ENCODE peak calls at places on chromosome 22, in four cellular contexts. P, A, U and J are unnamed samples.

GRCh38 chr22:37742374-37743092 is 45.7 kb downstream of the TRIOBP start:
- DNase-seq in P (no peak), A (no peak), U (peak), J (peak)

GRCh38 chr22:22507743-22508273 is 734 bp downstream of the ZNF280B start:
- DNase-seq in P (peak), A (no peak), U (no peak), J (peak)

GRCh38 chr22:43287441-43287840 is 55.7 kb downstream of the SCUBE1 start:
- DNase-seq in P (no peak), A (no peak), U (no peak), J (no peak)

GRCh38 chr22:31347251-31348008 is 1.3 kb upstream of the PATZ1 start:
- DNase-seq in P (peak), A (peak), U (peak), J (peak)

GRCh38 chr22:49209452-49210195 is 618.0 kb downstream of the BRD1 start:
- DNase-seq in P (no peak), A (peak), U (no peak), J (no peak)

GRCh38 chr22:41768420-41768819 is 32.1 kb upstream of the CCDC134 start:
- DNase-seq in P (no peak), A (no peak), U (peak), J (peak)

GRCh38 chr22:49502126-49502826 is 325.4 kb downstream of the BRD1 start:
- DNase-seq in P (no peak), A (peak), U (no peak), J (no peak)

GRCh38 chr22:23182289-23183106 is 2.2 kb downstream of the BCR start:
- DNase-seq in P (peak), A (peak), U (peak), J (peak)

GRCh38 chr22:49764151-49764581 is 63.5 kb downstream of the BRD1 start:
- DNase-seq in P (no peak), A (peak), U (no peak), J (no peak)

GRCh38 chr22:28132466-28132865 is 213.4 kb upstream of the PITPNB start:
- DNase-seq in P (no peak), A (no peak), U (no peak), J (no peak)

GRCh38 chr22:49942565-49943404 is 17.8 kb upstream of the PIM3 start:
- DNase-seq in P (no peak), A (no peak), U (no peak), J (no peak)

GRCh38 chr22:30025187-30025586 is 55.1 kb upstream of the HORMAD2 start:
- DNase-seq in P (no peak), A (no peak), U (no peak), J (no peak)

GRCh38 chr22:30314918-30315317 is 11.8 kb downstream of the TBC1D10A start:
- DNase-seq in P (no peak), A (no peak), U (peak), J (no peak)

GRCh38 chr22:24133187-24133965 is 47.9 kb upstream of the SUSD2 start:
- DNase-seq in P (no peak), A (peak), U (peak), J (no peak)

GRCh38 chr22:19723990-19724827 is 870 bp downstream of the GP1BB start:
- DNase-seq in P (no peak), A (peak), U (peak), J (no peak)

GRCh38 chr22:44578115-44578457 is 80.1 kb upstream of the RTL6 start:
- DNase-seq in P (no peak), A (no peak), U (no peak), J (no peak)

GRCh38 chr22:38097557-38098409 is 12.7 kb downstream of the BAIAP2L2 start:
- DNase-seq in P (no peak), A (peak), U (peak), J (no peak)

GRCh38 chr22:30217698-30218565 is 28.6 kb downstream of the LIF start:
- DNase-seq in P (no peak), A (no peak), U (no peak), J (peak)

GRCh38 chr22:49202226-49202625 is 625.4 kb downstream of the BRD1 start:
- DNase-seq in P (no peak), A (peak), U (no peak), J (no peak)

GRCh38 chr22:21014202-21015050 is 539 bp upstream of the P2RX6 start:
- DNase-seq in P (peak), A (peak), U (peak), J (peak)

GRCh38 chr22:21016644-21017420 is 1.9 kb downstream of the P2RX6 start:
- DNase-seq in P (no peak), A (no peak), U (no peak), J (no peak)

GRCh38 chr22:21012446-21013407 is 2.2 kb upstream of the P2RX6 start:
- DNase-seq in P (no peak), A (peak), U (no peak), J (no peak)

GRCh38 chr22:21015051-21016006 is at the start of gene P2RX6:
- DNase-seq in P (peak), A (peak), U (peak), J (peak)

DNA sequence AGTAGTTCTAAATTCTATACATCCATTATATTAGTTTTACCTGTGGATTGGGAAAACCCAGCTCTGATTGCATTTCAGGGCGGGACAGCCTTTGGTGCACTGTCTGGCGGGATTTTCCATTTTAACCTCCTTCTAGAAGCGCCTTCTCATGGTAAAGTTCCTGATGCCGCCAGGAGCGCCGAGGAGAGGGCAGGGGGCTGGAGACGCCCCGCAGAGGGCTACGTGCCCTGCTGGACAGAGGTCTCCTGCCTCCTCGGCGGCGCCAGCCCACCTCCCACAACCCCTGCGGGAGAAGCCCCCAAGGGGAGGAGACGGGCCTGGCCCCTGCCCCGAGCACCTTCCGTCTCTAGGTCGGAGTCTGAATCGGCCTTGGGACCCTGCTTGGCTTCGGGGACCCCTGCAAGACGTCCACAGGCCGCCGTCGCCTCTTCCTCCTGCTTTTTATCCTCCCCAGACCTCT is 1.2 kb upstream of the P2RX6 start:
- DNase-seq in P (no peak), A (no peak), U (no peak), J (peak)
- H3K9ac ChIP-seq in P (peak), A (peak), U (peak), J (peak)

GRCh38 chr22:26291940-26292666 is 122.8 kb downstream of the SEZ6L start:
- DNase-seq in P (no peak), A (no peak), U (no peak), J (no peak)

GRCh38 chr22:26287382-26288228 is 118.3 kb downstream of the SEZ6L start:
- DNase-seq in P (peak), A (no peak), U (no peak), J (no peak)

GRCh38 chr22:26289486-26290250 is 120.4 kb downstream of the SEZ6L start:
- DNase-seq in P (peak), A (no peak), U (no peak), J (no peak)

GRCh38 chr22:26295583-26296126 is 126.4 kb downstream of the SEZ6L start:
- DNase-seq in P (no peak), A (no peak), U (no peak), J (peak)

GRCh38 chr22:26292667-26292995 is 123.4 kb downstream of the SEZ6L start:
- DNase-seq in P (no peak), A (no peak), U (no peak), J (no peak)
- H3K9ac ChIP-seq in P (peak), A (no peak), U (no peak), J (no peak)

GRCh38 chr22:46574993-46575914 is 37.8 kb upstream of the CELSR1 start:
- DNase-seq in P (no peak), A (peak), U (no peak), J (no peak)
- H3K9ac ChIP-seq in P (no peak), A (no peak), U (no peak), J (no peak)

GRCh38 chr22:45866398-45867117 is 110.4 kb downstream of the WNT7B start:
- DNase-seq in P (no peak), A (peak), U (no peak), J (no peak)
- H3K9ac ChIP-seq in P (no peak), A (no peak), U (no peak), J (no peak)